ENCODE peak calls at places on chromosomes 1 and 21, in ten cellular contexts. Z is hepatic stellate cell; X is cardiac muscle cell; S is A549; R is skeletal muscle cell; U is OCI-M1; D is small intestine; C is RCC 7860; Y is activated CD4-positive, alpha-beta T cell treated with anti-CD3 and anti-CD28 coated beads, Interleukin-2, amount 50 U/mL, for 4 hours; V is amygdala. A is an unnamed sample.
A peak's percentile ranks its signal among the peaks of the same experiment; 100 is the strongest.

GRCh38 chr1:60963167-60963909 is 119.0 kb upstream of the NFIA start:
- DNase-seq in Z (no peak), X (no peak), S (no peak), R (peak; percentile 47), U (no peak), D (no peak), C (no peak), Y (no peak), V (no peak), A (no peak)

GRCh38 chr1:34742667-34743270 is 12.1 kb upstream of the GJB5 start:
- DNase-seq in Z (peak; percentile 85), X (peak; percentile 74), S (peak; percentile 69), R (peak; percentile 8), U (peak; percentile 85), D (peak; percentile 83), C (peak; percentile 32), Y (peak; percentile 67), V (peak; percentile 80), A (peak; percentile 59)

GRCh38 chr1:211737115-211738035 is 62.0 kb upstream of the NEK2 start:
- DNase-seq in Z (no peak), X (no peak), S (no peak), R (no peak), U (no peak), D (no peak), C (no peak), Y (no peak), V (peak; percentile 49), A (no peak)

GRCh38 chr1:224569276-224569675 is 46.8 kb upstream of the CNIH3 start:
- DNase-seq in Z (no peak), X (no peak), S (no peak), R (no peak), U (no peak), D (no peak), C (no peak), Y (no peak), V (no peak), A (no peak)

GRCh38 chr21:14119038-14119437 is 91.7 kb downstream of the LIPI start:
- DNase-seq in Z (no peak), X (no peak), S (no peak), R (no peak), U (no peak), D (no peak), C (no peak), Y (no peak), V (no peak), A (no peak)

GRCh38 chr1:21042920-21043605 is 133.6 kb downstream of the EIF4G3 start:
- DNase-seq in Z (peak; percentile 20), X (peak; percentile 87), S (no peak), R (no peak), U (no peak), D (no peak), C (no peak), Y (no peak), V (no peak), A (no peak)

GRCh38 chr1:225454067-225454618 is 26.3 kb upstream of the LBR start:
- DNase-seq in Z (no peak), X (no peak), S (no peak), R (no peak), U (no peak), D (no peak), C (peak; percentile 45), Y (no peak), V (no peak), A (no peak)

GRCh38 chr1:243845888-243846287 is 4.2 kb downstream of the AKT3 start:
- DNase-seq in Z (no peak), X (no peak), S (no peak), R (no peak), U (no peak), D (no peak), C (no peak), Y (no peak), V (no peak), A (no peak)

GRCh38 chr1:67791261-67791660 is 42.0 kb downstream of the GNG12 start:
- DNase-seq in Z (no peak), X (peak; percentile 39), S (no peak), R (no peak), U (no peak), D (no peak), C (peak; percentile 20), Y (no peak), V (no peak), A (no peak)

GRCh38 chr1:200359610-200360163 is 50.1 kb downstream of the ZNF281 start:
- DNase-seq in Z (no peak), X (peak; percentile 46), S (no peak), R (no peak), U (no peak), D (no peak), C (no peak), Y (no peak), V (no peak), A (no peak)

GRCh38 chr21:42632336-42632751 is 21.1 kb upstream of the PDE9A start:
- DNase-seq in Z (no peak), X (no peak), S (no peak), R (no peak), U (no peak), D (no peak), C (no peak), Y (no peak), V (no peak), A (no peak)

GRCh38 chr21:28066051-28066450 is 926.6 kb downstream of the LTN1 start:
- DNase-seq in Z (no peak), X (no peak), S (no peak), R (no peak), U (peak; percentile 57), D (no peak), C (no peak), Y (no peak), V (no peak), A (no peak)

GRCh38 chr1:113282011-113282896 is 108.1 kb upstream of the MAGI3 start:
- DNase-seq in Z (no peak), X (no peak), S (no peak), R (no peak), U (no peak), D (no peak), C (no peak), Y (no peak), V (no peak), A (no peak)

GRCh38 chr21:36188081-36188681 is 31.6 kb downstream of the DOP1B start:
- DNase-seq in Z (no peak), X (no peak), S (no peak), R (no peak), U (no peak), D (peak; percentile 98), C (no peak), Y (no peak), V (no peak), A (no peak)

A was measured in activated T-helper 9 cell treated with anti-CD3 and anti-CD28 coated beads, Interleukin-2, amount 50 U/mL, for 16 hours.